ENCODE peak calls at places on chromosomes 11 and 22, in eight cellular contexts. C is sigmoid colon, K is cardiac muscle cell, X is IMR-90, M is NCI-H1105, L is fibroblast of villous mesenchyme, J is GM20000, R is NCI-H1694 treated with DMSO at 0.1 percent for 48 hours. Q is an unnamed sample.

GRCh38 chr11:87116185-87116584 is 78.5 kb downstream of the TMEM135 start:
- DNase-seq in L (no peak), C (no peak), R (no peak), K (no peak), J (no peak), M (no peak), X (no peak), Q (no peak)

GRCh38 chr22:31077681-31078080 is 3.4 kb upstream of the SMTN start:
- DNase-seq in X (no peak), R (no peak), J (no peak), C (no peak), M (no peak), K (no peak), L (no peak), Q (no peak)

GRCh38 chr11:13745165-13745564 is 76.7 kb downstream of the FAR1 start:
- DNase-seq in R (no peak), J (no peak), C (no peak), X (peak; percentile 2), L (no peak), M (no peak), K (no peak), Q (no peak)

GRCh38 chr11:19803506-19803998 is 90.9 kb downstream of the NAV2 start:
- DNase-seq in C (no peak), J (no peak), M (no peak), X (no peak), R (no peak), L (no peak), K (no peak), Q (no peak)

GRCh38 chr11:12185914-12186313 is 75.5 kb downstream of the MICAL2 start:
- DNase-seq in C (no peak), X (peak; percentile 87), K (peak; percentile 88), J (no peak), L (peak; percentile 90), R (no peak), M (peak; percentile 43), Q (no peak)

GRCh38 chr11:10876168-10876567 is 18.3 kb upstream of the ZBED5 start:
- DNase-seq in M (no peak), K (no peak), J (no peak), C (no peak), L (no peak), X (peak; percentile 31), R (no peak), Q (no peak)

GRCh38 chr11:73227571-73228211 is 9.6 kb downstream of the P2RY2 start:
- DNase-seq in R (no peak), L (no peak), J (no peak), K (no peak), X (no peak), C (peak; percentile 44), M (no peak), Q (no peak)

GRCh38 chr11:26769027-26769426 is 47.2 kb upstream of the SLC5A12 start:
- DNase-seq in J (no peak), X (no peak), K (no peak), M (no peak), C (no peak), L (no peak), R (no peak), Q (no peak)

GRCh38 chr11:1351278-1351937 is 38.3 kb upstream of the BRSK2 start:
- DNase-seq in K (no peak), C (peak; percentile 14), R (no peak), X (no peak), J (no peak), L (no peak), M (no peak), Q (no peak)

GRCh38 chr22:29288837-29289236 is 17.6 kb upstream of the GAS2L1 start:
- DNase-seq in K (no peak), J (no peak), R (no peak), C (no peak), L (no peak), X (no peak), M (no peak), Q (no peak)

GRCh38 chr11:35555238-35555887 is 29.9 kb upstream of the PAMR1 start:
- DNase-seq in K (no peak), J (no peak), X (peak; percentile 66), L (peak; percentile 66), C (no peak), M (no peak), R (no peak), Q (no peak)

GRCh38 chr22:22811016-22812009 is 76.3 kb upstream of the IGLL5 start:
- DNase-seq in L (no peak), C (no peak), X (no peak), R (no peak), K (no peak), J (no peak), M (no peak), Q (no peak)

GRCh38 chr22:20524004-20524481 is 16.6 kb downstream of the MED15 start:
- DNase-seq in J (no peak), L (peak; percentile 67), K (no peak), R (peak; percentile 29), X (peak; percentile 65), M (no peak), C (no peak), Q (no peak)

GRCh38 chr11:121004196-121004840 is 19.6 kb upstream of the TBCEL start:
- DNase-seq in M (no peak), X (no peak), J (no peak), K (no peak), R (no peak), C (no peak), L (no peak), Q (no peak)